ENCODE peak calls at places on chromosomes 2 and 18, in six cellular contexts. W, P, T, S, U and Z are unnamed samples.

GRCh38 chr2:17311104-17311619 is 207.1 kb downstream of the RAD51AP2 start:
- DNase-seq in W (no peak), P (no peak), T (no peak), S (no peak), U (no peak), Z (no peak)

GRCh38 chr18:68960355-68960754 is 162.5 kb downstream of the CCDC102B start:
- DNase-seq in W (no peak), P (no peak), T (no peak), S (no peak), U (no peak), Z (no peak)

GRCh38 chr2:171615071-171615470 is 72.2 kb upstream of the DYNC1I2 start:
- DNase-seq in W (no peak), P (no peak), T (no peak), S (no peak), U (no peak), Z (no peak)

GRCh38 chr2:28002181-28002580 is 111.7 kb downstream of the BABAM2 start:
- DNase-seq in W (no peak), P (no peak), T (no peak), S (no peak), U (no peak), Z (no peak)

GRCh38 chr2:30276455-30276911 is 45.1 kb downstream of the LBH start:
- DNase-seq in W (no peak), P (no peak), T (no peak), S (no peak), U (no peak), Z (no peak)

GRCh38 chr2:8094571-8094970 is 587.3 kb upstream of the ID2 start:
- DNase-seq in W (no peak), P (no peak), T (no peak), S (no peak), U (no peak), Z (no peak)

GRCh38 chr2:187854801-187855200 is 300.6 kb upstream of the TFPI start:
- DNase-seq in W (no peak), P (no peak), T (no peak), S (no peak), U (no peak), Z (no peak)

GRCh38 chr2:85524567-85524923 is 14.4 kb upstream of the MAT2A start:
- DNase-seq in W (no peak), P (no peak), T (no peak), S (no peak), U (no peak), Z (no peak)

GRCh38 chr2:46032161-46032813 is 264.9 kb upstream of the EPAS1 start:
- DNase-seq in W (no peak), P (no peak), T (no peak), S (no peak), U (no peak), Z (no peak)

GRCh38 chr18:27619259-27619772 is 434.2 kb upstream of the CHST9 start:
- DNase-seq in W (no peak), P (no peak), T (no peak), S (no peak), U (no peak), Z (no peak)

GRCh38 chr2:99152181-99152580 is 2.6 kb downstream of the TSGA10 start:
- DNase-seq in W (no peak), P (no peak), T (peak), S (no peak), U (no peak), Z (no peak)

GRCh38 chr18:39951321-39951720 is 2003.7 kb upstream of the PIK3C3 start:
- DNase-seq in W (no peak), P (no peak), T (no peak), S (no peak), U (peak), Z (no peak)

GRCh38 chr2:45000921-45001628 is 8.2 kb downstream of the SIX2 start:
- DNase-seq in W (no peak), P (no peak), T (peak), S (no peak), U (no peak), Z (no peak)

GRCh38 chr18:22828171-22828570 is 105.0 kb upstream of the RBBP8 start:
- DNase-seq in W (no peak), P (no peak), T (no peak), S (no peak), U (peak), Z (no peak)

GRCh38 chr2:168992591-168993349 is 38.4 kb downstream of the ABCB11 start:
- DNase-seq in W (no peak), P (no peak), T (no peak), S (no peak), U (peak), Z (no peak)

GRCh38 chr2:193521523-193521922 is 1326.8 kb upstream of the TMEFF2 start:
- DNase-seq in W (no peak), P (no peak), T (no peak), S (no peak), U (no peak), Z (no peak)

GRCh38 chr2:104378853-104379374 is 475.0 kb upstream of the POU3F3 start:
- DNase-seq in W (no peak), P (no peak), T (peak), S (no peak), U (no peak), Z (peak)

GRCh38 chr2:167964650-167965404 is 282.6 kb downstream of the STK39 start:
- DNase-seq in W (no peak), P (no peak), T (no peak), S (no peak), U (peak), Z (no peak)

GRCh38 chr2:118123561-118124232 is 35.4 kb downstream of the INSIG2 start:
- DNase-seq in W (no peak), P (peak), T (no peak), S (no peak), U (peak), Z (no peak)

GRCh38 chr2:190512539-190513095 is 21.9 kb downstream of the NEMP2 start:
- DNase-seq in W (no peak), P (no peak), T (no peak), S (no peak), U (no peak), Z (no peak)

GRCh38 chr18:12741351-12741750 is 38.5 kb downstream of the PSMG2 start:
- DNase-seq in W (no peak), P (no peak), T (no peak), S (no peak), U (peak), Z (no peak)

GRCh38 chr18:44130365-44130942 is 550.2 kb upstream of the SETBP1 start:
- DNase-seq in W (no peak), P (no peak), T (peak), S (no peak), U (peak), Z (peak)

GRCh38 chr18:23135679-23136325 is 517 bp downstream of the CABLES1 start:
- DNase-seq in W (peak), P (peak), T (peak), S (no peak), U (peak), Z (peak)

GRCh38 chr2:205806126-205806905 is 124.0 kb downstream of the NRP2 start:
- DNase-seq in W (no peak), P (peak), T (peak), S (no peak), U (no peak), Z (no peak)

DNA sequence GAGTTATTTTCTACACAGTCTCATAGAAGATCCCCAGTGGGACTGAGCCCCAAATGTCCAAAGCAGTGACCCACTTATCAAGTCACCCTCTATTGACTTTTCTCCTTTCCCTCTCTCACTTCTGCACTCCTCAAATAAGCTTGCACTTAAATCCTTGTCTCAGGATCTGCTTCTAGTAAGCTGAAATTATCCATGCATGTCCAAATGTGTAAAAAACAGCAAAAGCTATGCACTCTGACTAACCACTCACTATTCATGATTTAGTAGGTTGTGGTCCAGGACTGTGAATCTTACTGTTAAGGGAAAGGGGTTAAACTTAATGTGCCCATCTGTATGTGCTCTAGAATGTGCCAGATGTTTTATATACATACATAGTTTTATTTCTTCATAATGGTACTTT is 115.4 kb downstream of the SCG2 start:
- DNase-seq in W (no peak), P (no peak), T (no peak), S (no peak), U (no peak), Z (no peak)
- TF ChIP-seq CTCF in W (no peak), P (no peak), T (no peak), S (no peak), U (no peak), Z (no peak)

GRCh38 chr2:100806550-100806949 is 13.4 kb upstream of the NPAS2 start:
- DNase-seq in W (no peak), P (no peak), T (no peak), S (no peak), U (peak), Z (no peak)

GRCh38 chr2:100809486-100809885 is 10.5 kb upstream of the NPAS2 start:
- DNase-seq in W (no peak), P (no peak), T (no peak), S (no peak), U (no peak), Z (no peak)

GRCh38 chr2:100810603-100811145 is 9.3 kb upstream of the NPAS2 start:
- DNase-seq in W (no peak), P (no peak), T (no peak), S (no peak), U (no peak), Z (no peak)

GRCh38 chr2:100812141-100812540 is 7.8 kb upstream of the NPAS2 start:
- DNase-seq in W (no peak), P (no peak), T (no peak), S (no peak), U (no peak), Z (no peak)

DNA sequence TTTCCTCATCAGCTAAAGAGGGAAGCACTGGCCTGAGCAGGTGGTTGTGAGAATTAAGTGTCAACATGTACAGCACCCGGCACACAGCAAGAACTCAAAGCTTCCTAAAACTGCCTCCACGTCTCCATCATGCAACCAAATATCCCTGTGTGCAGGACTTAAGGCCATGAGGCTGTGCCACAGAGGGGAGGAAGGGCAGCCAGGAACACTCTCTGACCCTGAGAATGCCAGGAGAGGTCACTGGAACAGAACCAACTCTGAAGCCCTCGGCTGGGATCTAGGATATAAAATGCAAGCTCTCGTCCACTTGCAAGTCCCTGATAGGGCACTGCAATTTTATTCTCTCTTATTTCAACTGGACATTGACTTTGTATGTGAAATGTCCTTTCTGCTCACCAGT is 12.2 kb upstream of the NPAS2 start:
- DNase-seq in W (no peak), P (no peak), T (no peak), S (no peak), U (no peak), Z (no peak)
- TF ChIP-seq CTCF in W (no peak), P (no peak), T (no peak), S (no peak), U (no peak), Z (no peak)

GRCh38 chr18:79118797-79119196 is 49.6 kb downstream of the ATP9B start:
- DNase-seq in W (no peak), P (no peak), T (no peak), S (no peak), U (no peak), Z (no peak)
- TF ChIP-seq CTCF in W (no peak), P (no peak), T (no peak), S (no peak), U (no peak), Z (no peak)

DNA sequence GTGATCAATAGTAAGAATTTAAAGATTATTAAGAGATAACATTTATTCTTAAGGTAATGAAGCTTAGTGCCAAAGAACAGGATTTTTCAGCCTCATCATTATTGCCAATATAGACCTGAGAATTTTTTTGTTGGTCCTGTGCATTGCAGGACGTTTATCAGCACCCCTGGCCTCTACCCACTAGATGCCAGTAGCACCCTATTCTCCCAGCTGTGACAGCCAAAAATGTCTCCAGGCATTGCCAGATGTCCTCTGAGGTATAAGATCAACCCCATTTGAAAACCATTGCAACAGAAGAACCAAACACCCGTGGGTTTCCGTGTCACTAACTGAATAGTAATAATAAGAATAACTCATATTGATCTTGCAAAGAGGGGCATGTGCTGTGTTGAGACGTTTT is 700.0 kb upstream of the SOX11 start:
- DNase-seq in W (no peak), P (no peak), T (no peak), S (no peak), U (peak), Z (no peak)
- TF ChIP-seq CTCF in W (peak), P (no peak), T (no peak), S (no peak), U (peak), Z (no peak)

GRCh38 chr2:237091779-237092436 is 6.2 kb downstream of the COPS8 start:
- DNase-seq in W (no peak), P (no peak), T (no peak), S (no peak), U (no peak), Z (no peak)

GRCh38 chr2:237090906-237091305 is 5.2 kb downstream of the COPS8 start:
- DNase-seq in W (no peak), P (no peak), T (no peak), S (no peak), U (no peak), Z (no peak)

GRCh38 chr2:237092506-237092905 is 6.8 kb downstream of the COPS8 start:
- DNase-seq in W (no peak), P (no peak), T (no peak), S (no peak), U (no peak), Z (no peak)

GRCh38 chr2:237096201-237096600 is 10.5 kb downstream of the COPS8 start:
- DNase-seq in W (no peak), P (no peak), T (no peak), S (no peak), U (no peak), Z (no peak)

DNA sequence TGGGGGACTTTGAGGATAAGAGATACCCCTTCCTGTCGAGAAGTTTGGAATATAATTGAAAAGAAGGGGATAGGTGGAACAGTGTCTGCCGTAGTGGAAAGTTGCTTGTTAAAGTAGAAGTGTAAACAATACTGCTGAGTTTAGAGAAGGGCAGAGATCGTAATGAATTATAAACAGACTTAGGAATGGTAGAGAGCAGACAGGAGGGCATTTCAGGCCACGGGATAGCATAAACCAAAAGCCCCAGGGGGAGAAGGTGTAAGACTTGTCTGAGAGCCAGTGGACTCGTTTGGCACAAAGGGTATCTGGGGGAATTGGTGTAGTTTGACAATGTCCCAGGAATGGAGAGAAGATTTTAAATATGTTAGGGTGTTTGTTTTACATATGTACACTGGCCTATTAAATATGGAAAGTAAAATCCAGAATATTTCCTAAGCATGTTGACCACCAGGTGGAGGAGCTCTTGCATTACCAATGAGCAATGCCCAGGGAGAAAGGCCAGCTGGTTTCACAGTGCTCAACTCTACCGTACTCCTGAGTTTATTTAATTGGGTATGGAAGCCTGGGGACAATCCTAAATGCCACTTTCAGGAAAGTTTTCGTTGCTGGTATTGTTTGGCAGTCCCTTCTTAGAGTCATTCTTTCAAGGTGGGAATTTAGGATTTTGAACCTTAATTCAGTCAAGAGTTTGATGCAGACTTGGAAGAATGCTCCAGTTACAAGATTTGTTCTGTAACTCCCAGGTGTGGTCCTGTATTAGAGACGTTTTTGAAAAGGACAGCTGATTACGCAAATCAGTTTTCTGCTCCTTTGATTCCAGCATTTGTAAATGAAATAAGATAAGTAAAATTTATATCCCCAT is 7.5 kb downstream of the COPS8 start:
- DNase-seq in W (no peak), P (no peak), T (no peak), S (peak), U (peak), Z (no peak)
- TF ChIP-seq CTCF in W (peak), P (peak), T (peak), S (peak), U (peak), Z (peak)

GRCh38 chr2:148167855-148168254 is 147.0 kb downstream of the MBD5 start:
- DNase-seq in W (no peak), P (no peak), T (no peak), S (no peak), U (no peak), Z (no peak)
- TF ChIP-seq CTCF in W (no peak), P (no peak), T (no peak), S (no peak), U (peak), Z (no peak)